ENCODE peak calls at places on chromosome 5, in five cellular contexts. Y is tibial nerve, F is activated B cell treated with CpG ODN at 0.5 μM for 24 hours, J is Calu3, G is HFFc6. T is an unnamed sample.

GRCh38 chr5:122741681-122742080 is 33.2 kb upstream of the SNX2 start:
- DNase-seq in Y (no peak), F (no peak), J (no peak), G (no peak), T (no peak)

GRCh38 chr5:5979362-5979760 is 399.0 kb downstream of the MED10 start:
- DNase-seq in Y (no peak), F (no peak), J (no peak), G (peak; percentile 25), T (no peak)

GRCh38 chr5:134463176-134463720 is 51.6 kb upstream of the CDKN2AIPNL start:
- DNase-seq in Y (no peak), F (no peak), J (no peak), G (no peak), T (no peak)

GRCh38 chr5:142550471-142550870 is 135.4 kb downstream of the FGF1 start:
- DNase-seq in Y (no peak), F (no peak), J (no peak), G (no peak), T (no peak)

GRCh38 chr5:119049824-119050449 is 20.9 kb upstream of the DMXL1 start:
- DNase-seq in Y (no peak), F (no peak), J (no peak), G (peak; percentile 41), T (no peak)

GRCh38 chr5:95063492-95063891 is 221.4 kb downstream of the MCTP1 start:
- DNase-seq in Y (no peak), F (no peak), J (no peak), G (no peak), T (no peak)

GRCh38 chr5:61273279-61273678 is 58.8 kb upstream of the ZSWIM6 start:
- DNase-seq in Y (no peak), F (no peak), J (no peak), G (no peak), T (no peak)

GRCh38 chr5:94218374-94218773 is 400.0 kb downstream of the KIAA0825 start:
- DNase-seq in Y (no peak), F (no peak), J (no peak), G (peak; percentile 91), T (no peak)

GRCh38 chr5:23507278-23507685 is at the start of gene PRDM9:
- DNase-seq in Y (peak; percentile 5), F (no peak), J (no peak), G (no peak), T (no peak)

GRCh38 chr5:13780081-13780480 is 164.4 kb downstream of the DNAH5 start:
- DNase-seq in Y (no peak), F (no peak), J (no peak), G (no peak), T (no peak)

GRCh38 chr5:144142030-144142825 is 28.2 kb downstream of the YIPF5 start:
- DNase-seq in Y (no peak), F (no peak), J (no peak), G (peak; percentile 59), T (no peak)

GRCh38 chr5:151448038-151448985 is 909 bp downstream of the SLC36A1 start:
- DNase-seq in Y (no peak), F (no peak), J (peak; percentile 50), G (no peak), T (peak; percentile 14)

GRCh38 chr5:134451618-134452505 is 40.2 kb upstream of the CDKN2AIPNL start:
- DNase-seq in Y (peak; percentile 62), F (no peak), J (peak; percentile 66), G (peak; percentile 73), T (no peak)

GRCh38 chr5:144187699-144188294 is 17.1 kb downstream of the KCTD16 start:
- DNase-seq in Y (peak; percentile 41), F (peak; percentile 24), J (peak; percentile 63), G (peak; percentile 96), T (no peak)

GRCh38 chr5:120818128-120818527 is 354.0 kb downstream of the PRR16 start:
- DNase-seq in Y (no peak), F (no peak), J (no peak), G (no peak), T (no peak)

GRCh38 chr5:171418316-171418981 is 998 bp upstream of the FGF18 start:
- DNase-seq in Y (peak; percentile 73), F (peak; percentile 42), J (peak; percentile 91), G (peak; percentile 82), T (peak; percentile 87)
- TF ChIP-seq CTCF in Y (peak; percentile 87), F (peak; percentile 49), J (peak; percentile 97), G (peak; percentile 93), T (peak; percentile 88)

DNA sequence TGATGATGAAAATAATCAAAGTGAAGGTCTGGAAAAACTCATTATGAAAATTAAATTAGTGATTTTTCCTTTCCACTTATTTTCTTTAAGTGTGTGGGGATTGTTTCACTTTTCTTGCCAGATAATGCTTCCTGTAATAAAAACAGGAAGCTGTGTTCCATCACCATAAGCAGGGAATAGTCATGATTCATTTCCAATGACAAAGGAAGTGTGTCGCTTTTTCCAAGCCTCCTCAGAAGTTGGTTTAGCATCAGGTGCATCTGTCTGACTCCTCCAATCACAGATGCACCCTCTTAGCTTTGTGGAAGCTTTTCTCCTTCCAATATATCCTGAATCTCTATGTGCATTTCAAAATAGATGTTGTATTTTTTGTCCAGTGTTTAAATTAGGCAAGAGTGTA is 2068.7 kb downstream of the MAT2B start:
- DNase-seq in Y (no peak), F (no peak), J (no peak), G (no peak), T (no peak)
- TF ChIP-seq CTCF in Y (no peak), F (no peak), J (no peak), G (no peak), T (no peak)

GRCh38 chr5:34957299-34957698 is 27.9 kb downstream of the DNAJC21 start:
- DNase-seq in Y (no peak), F (no peak), J (no peak), G (no peak), T (no peak)
- TF ChIP-seq CTCF in Y (no peak), F (no peak), J (no peak), G (no peak), T (no peak)

GRCh38 chr5:138369706-138370105 is 17.2 kb downstream of the KDM3B start:
- DNase-seq in Y (no peak), F (no peak), J (no peak), G (no peak), T (no peak)

GRCh38 chr5:138364576-138364975 is 12.1 kb downstream of the KDM3B start:
- DNase-seq in Y (no peak), F (no peak), J (no peak), G (no peak), T (no peak)

GRCh38 chr5:138370537-138370936 is 18.1 kb downstream of the KDM3B start:
- DNase-seq in Y (no peak), F (no peak), J (no peak), G (no peak), T (no peak)

GRCh38 chr5:138369249-138369648 is 16.8 kb downstream of the KDM3B start:
- DNase-seq in Y (no peak), F (no peak), J (no peak), G (no peak), T (no peak)

GRCh38 chr5:138366556-138367382 is 14.3 kb downstream of the KDM3B start:
- DNase-seq in Y (no peak), F (no peak), J (no peak), G (no peak), T (no peak)
- TF ChIP-seq CTCF in Y (no peak), F (no peak), J (no peak), G (no peak), T (no peak)